ENCODE peak calls at places on chromosome 16, in eight cellular contexts. W is AG04450; B is upper lobe of right lung; T is testis; Q is stomach; H is fibroblast of lung; N is naive thymus-derived CD4-positive, alpha-beta T cell; V is heart right ventricle. S is an unnamed sample.
A peak's percentile ranks its signal among the peaks of the same experiment; 100 is the strongest.

GRCh38 chr16:15567823-15568222 is 75.1 kb downstream of the MARF1 start:
- DNase-seq in B (no peak), V (no peak), N (no peak), W (no peak), H (no peak), T (no peak), Q (no peak), S (no peak)

GRCh38 chr16:3282103-3282746 is 1.1 kb upstream of the ZNF263 start:
- DNase-seq in T (no peak), W (no peak), B (no peak), H (no peak), V (no peak), N (no peak), Q (no peak), S (peak; percentile 82)

GRCh38 chr16:81657731-81658130 is 121.4 kb upstream of the PLCG2 start:
- DNase-seq in N (no peak), Q (no peak), B (no peak), T (peak; percentile 77), W (no peak), V (no peak), H (no peak), S (peak; percentile 83)

GRCh38 chr16:2720063-2720455 is at the start of gene PRSS27:
- DNase-seq in T (no peak), N (no peak), H (no peak), Q (no peak), W (no peak), V (no peak), B (no peak), S (no peak)

GRCh38 chr16:79895053-79895916 is 294.7 kb upstream of the MAF start:
- DNase-seq in N (no peak), Q (no peak), T (no peak), H (no peak), B (no peak), V (no peak), W (no peak), S (no peak)

GRCh38 chr16:4245400-4245799 is 3.5 kb upstream of the SRL start:
- DNase-seq in N (no peak), H (peak; percentile 59), V (no peak), W (no peak), Q (no peak), B (no peak), T (no peak), S (peak; percentile 78)

GRCh38 chr16:80273635-80274538 is 266.9 kb upstream of the DYNLRB2 start:
- DNase-seq in Q (no peak), B (no peak), W (peak; percentile 29), N (no peak), H (peak; percentile 24), V (no peak), T (no peak), S (no peak)

GRCh38 chr16:81143921-81144471 is 47.8 kb upstream of the GCSH start:
- DNase-seq in H (no peak), N (no peak), W (no peak), Q (no peak), B (no peak), T (no peak), V (no peak), S (no peak)

GRCh38 chr16:22194707-22195444 is 11.2 kb upstream of the EEF2K start:
- DNase-seq in B (no peak), H (no peak), V (no peak), T (no peak), W (no peak), N (no peak), Q (no peak), S (no peak)

GRCh38 chr16:10871157-10871991 is 5.6 kb upstream of the CIITA start:
- DNase-seq in V (peak; percentile 40), T (no peak), H (peak; percentile 61), N (no peak), B (peak; percentile 85), Q (peak; percentile 98), W (peak; percentile 45), S (peak; percentile 19)

GRCh38 chr16:66911801-66912200 is 6.9 kb downstream of the CDH16 start:
- DNase-seq in V (no peak), T (no peak), Q (no peak), N (no peak), B (no peak), H (no peak), W (no peak), S (no peak)

GRCh38 chr16:88619859-88620655 is 18.3 kb upstream of the IL17C start:
- DNase-seq in V (no peak), B (no peak), H (peak; percentile 94), T (no peak), W (peak; percentile 89), Q (no peak), N (no peak), S (no peak)

GRCh38 chr16:67555795-67556212 is 6.5 kb upstream of the CTCF start:
- DNase-seq in H (peak; percentile 47), V (no peak), B (no peak), N (peak; percentile 50), W (no peak), T (no peak), Q (no peak), S (no peak)

GRCh38 chr16:29662729-29663019 is 373 bp upstream of the SPN start:
- DNase-seq in V (no peak), H (no peak), W (no peak), N (peak; percentile 40), B (peak; percentile 67), T (no peak), Q (peak; percentile 27), S (no peak)

GRCh38 chr16:49489686-49490320 is 116.2 kb downstream of the C16orf78 start:
- DNase-seq in Q (no peak), V (no peak), B (peak; percentile 39), W (no peak), H (no peak), N (no peak), T (no peak), S (no peak)

GRCh38 chr16:88298882-88299745 is 83.6 kb upstream of the ZNF469 start:
- DNase-seq in W (no peak), B (no peak), H (no peak), Q (no peak), V (no peak), T (no peak), N (no peak), S (no peak)

GRCh38 chr16:57667526-57668258 is 414 bp upstream of the ADGRG3 start:
- DNase-seq in H (peak; percentile 11), T (no peak), V (no peak), N (no peak), B (peak; percentile 78), Q (peak; percentile 54), W (no peak), S (no peak)

GRCh38 chr16:66143422-66143821 is 223.1 kb upstream of the CDH5 start:
- DNase-seq in N (no peak), Q (no peak), H (no peak), B (no peak), W (no peak), V (no peak), T (no peak), S (no peak)

GRCh38 chr16:4888428-4889135 is 41.3 kb downstream of the UBN1 start:
- DNase-seq in B (no peak), T (no peak), H (no peak), W (no peak), V (no peak), N (no peak), Q (no peak), S (no peak)

GRCh38 chr16:70697601-70698170 is 11.8 kb upstream of the MTSS2 start:
- DNase-seq in N (no peak), T (no peak), Q (no peak), H (no peak), B (no peak), W (no peak), V (no peak), S (no peak)

GRCh38 chr16:57986196-57986595 is 14.3 kb downstream of the ZNF319 start:
- DNase-seq in V (no peak), Q (no peak), B (no peak), T (no peak), W (no peak), N (no peak), H (no peak), S (no peak)

GRCh38 chr16:77171750-77172635 is 19.0 kb upstream of the MON1B start:
- DNase-seq in T (peak; percentile 62), N (peak; percentile 32), W (peak; percentile 16), V (peak; percentile 44), H (peak; percentile 73), Q (no peak), B (no peak), S (peak; percentile 16)

GRCh38 chr16:89365044-89365467 is 125.3 kb downstream of the ANKRD11 start:
- DNase-seq in W (peak; percentile 45), B (no peak), V (no peak), Q (no peak), H (no peak), T (no peak), N (no peak), S (no peak)

GRCh38 chr16:73025111-73025505 is 22.8 kb downstream of the ZFHX3 start:
- DNase-seq in B (no peak), W (no peak), V (peak; percentile 55), T (no peak), H (peak; percentile 50), N (no peak), Q (no peak), S (no peak)
- H3K27me3 ChIP-seq in B (no peaks in the 10 kb centered on the region), W (no peaks in the 10 kb centered on the region), V (no peaks in the 10 kb centered on the region), T (no peaks in the 10 kb centered on the region), H (no peaks in the 10 kb centered on the region), N (no peaks in the 10 kb centered on the region), Q (no peaks in the 10 kb centered on the region), S (no peaks in the 10 kb centered on the region)

GRCh38 chr16:31323959-31324629 is 30.9 kb upstream of the ITGAX start:
- DNase-seq in H (no peak), W (no peak), B (no peak), N (no peak), T (no peak), Q (no peak), V (no peak), S (no peak)

GRCh38 chr16:31328322-31329052 is 26.5 kb upstream of the ITGAX start:
- DNase-seq in W (no peak), Q (no peak), V (no peak), N (no peak), T (no peak), H (no peak), B (no peak), S (no peak)

GRCh38 chr16:31322500-31322899 is 32.5 kb upstream of the ITGAX start:
- DNase-seq in B (no peak), H (no peak), Q (no peak), T (no peak), W (no peak), V (no peak), N (no peak), S (no peak)

GRCh38 chr16:31327675-31328225 is 27.2 kb upstream of the ITGAX start:
- DNase-seq in Q (no peak), H (no peak), B (no peak), V (no peak), T (no peak), W (no peak), N (no peak), S (no peak)

GRCh38 chr16:31325171-31325570 is 29.8 kb upstream of the ITGAX start:
- DNase-seq in T (no peak), V (no peak), W (no peak), N (no peak), H (no peak), B (no peak), Q (no peak), S (no peak)
- H3K4me3 ChIP-seq in T (no peak overlapping the region), V (no peak overlapping the region), W (no peak overlapping the region), N (no peak overlapping the region), H (no peak overlapping the region), B (no peak overlapping the region), Q (no peak overlapping the region), S (no peak overlapping the region)

GRCh38 chr16:86562356-86562755 is 4.3 kb upstream of the FOXC2 start:
- DNase-seq in B (no peak), W (no peak), Q (no peak), V (no peak), T (no peak), N (no peak), H (no peak), S (no peak)
- H3K27me3 ChIP-seq in B (peaks cover 51% of the 10 kb centered on the region), W (peaks cover 2% of the 10 kb centered on the region), Q (peaks cover 44% of the 10 kb centered on the region), V (peaks cover 51% of the 10 kb centered on the region), T (no peaks in the 10 kb centered on the region), N (peaks cover 14% of the 10 kb centered on the region), H (no peaks in the 10 kb centered on the region), S (no peaks in the 10 kb centered on the region)

GRCh38 chr16:1007284-1007850 is 25.8 kb downstream of the SOX8 start:
- DNase-seq in H (no peak), T (no peak), B (no peak), W (no peak), V (no peak), Q (peak; percentile 55), N (no peak), S (no peak)
- H3K4me3 ChIP-seq in H (no peak overlapping the region), T (no peak overlapping the region), B (no peak overlapping the region), W (no peak overlapping the region), V (no peak overlapping the region), Q (no peak overlapping the region), N (no peak overlapping the region), S (no peak overlapping the region)

S was measured in SJCRH30.